ENCODE peak calls at places on chromosomes 16 and 17, in seven cellular contexts. T is right lobe of liver; M is pancreas; S is CD4-positive, CD25-positive, alpha-beta regulatory T cell; E is MM.1S; F is Karpas-422; Q is heart right ventricle. Z is an unnamed sample. For H3K4me1 and H3K27me3, the result is how much of the 10 kb centered on the place peaks cover.

GRCh38 chr17:57589151-57590034 is 155.7 kb downstream of the CCDC182 start:
- DNase-seq in T (no peak), M (no peak), S (no peak), E (no peak), F (no peak), Q (no peak), Z (no peak)

GRCh38 chr17:13933597-13934276 is 135.6 kb upstream of the COX10 start:
- DNase-seq in T (no peak), M (no peak), S (no peak), E (no peak), F (no peak), Q (no peak), Z (no peak)

GRCh38 chr17:75549246-75550138 is 24.0 kb downstream of the LLGL2 start:
- DNase-seq in T (peak), M (peak), S (no peak), E (no peak), F (no peak), Q (no peak), Z (no peak)

GRCh38 chr17:2058521-2059124 is 3.7 kb downstream of the HIC1 start:
- DNase-seq in T (peak), M (peak), S (peak), E (peak), F (peak), Q (peak), Z (no peak)

GRCh38 chr16:69494993-69495392 is 70.6 kb downstream of the CYB5B start:
- DNase-seq in T (no peak), M (no peak), S (peak), E (no peak), F (peak), Q (no peak), Z (no peak)

GRCh38 chr16:31386157-31386984 is 6.8 kb upstream of the ITGAD start:
- DNase-seq in T (no peak), M (no peak), S (peak), E (peak), F (peak), Q (no peak), Z (no peak)

GRCh38 chr16:84618428-84619102 is 687 bp upstream of the COTL1 start:
- DNase-seq in T (no peak), M (no peak), S (no peak), E (no peak), F (peak), Q (no peak), Z (no peak)

GRCh38 chr16:17083628-17084027 is 387.1 kb downstream of the XYLT1 start:
- DNase-seq in T (no peak), M (no peak), S (no peak), E (no peak), F (no peak), Q (no peak), Z (no peak)

GRCh38 chr17:48451489-48451888 is 21.5 kb upstream of the SKAP1 start:
- DNase-seq in T (no peak), M (no peak), S (no peak), E (peak), F (no peak), Q (no peak), Z (no peak)

GRCh38 chr17:75738218-75738802 is 17.1 kb downstream of the ITGB4 start:
- DNase-seq in T (no peak), M (no peak), S (no peak), E (no peak), F (peak), Q (no peak), Z (no peak)

GRCh38 chr17:68317458-68317857 is 26.2 kb downstream of the ARSG start:
- DNase-seq in T (no peak), M (no peak), S (no peak), E (no peak), F (no peak), Q (no peak), Z (no peak)

GRCh38 chr17:59714255-59714654 is 6.8 kb downstream of the VMP1 start:
- DNase-seq in T (no peak), M (no peak), S (no peak), E (no peak), F (no peak), Q (no peak), Z (no peak)

GRCh38 chr16:75420987-75421819 is 12.1 kb downstream of the CFDP1 start:
- DNase-seq in T (peak), M (peak), S (no peak), E (no peak), F (peak), Q (peak), Z (no peak)

GRCh38 chr17:76039121-76039520 is 12.0 kb upstream of the EVPL start:
- DNase-seq in T (no peak), M (no peak), S (no peak), E (no peak), F (no peak), Q (no peak), Z (no peak)

GRCh38 chr17:36778458-36778857 is 158.8 kb upstream of the LHX1 start:
- DNase-seq in T (no peak), M (no peak), S (no peak), E (no peak), F (no peak), Q (no peak), Z (no peak)

GRCh38 chr16:65743558-65743957 is 621.7 kb upstream of the CDH11 start:
- DNase-seq in T (no peak), M (no peak), S (no peak), E (no peak), F (peak), Q (no peak), Z (no peak)

GRCh38 chr16:29791845-29792797 is 1.6 kb downstream of the KIF22 start:
- DNase-seq in T (no peak), M (no peak), S (no peak), E (no peak), F (no peak), Q (no peak), Z (no peak)

GRCh38 chr17:81394377-81394747 is 895 bp upstream of the BAHCC1 start:
- DNase-seq in T (no peak), M (no peak), S (no peak), E (no peak), F (no peak), Q (no peak), Z (no peak)
- H3K4me1 ChIP-seq in T (under half), M (under half), S (half or more), E (under half), F (under half), Q (under half), Z (under half)

GRCh38 chr17:4529533-4530152 is 25.5 kb downstream of the MYBBP1A start:
- DNase-seq in T (no peak), M (no peak), S (no peak), E (no peak), F (no peak), Q (no peak), Z (no peak)
- H3K27me3 ChIP-seq in T (under half), M (under half), S (under half), E (under half), F (under half), Q (under half), Z (under half)

GRCh38 chr17:47280072-47280811 is 26.6 kb downstream of the ITGB3 start:
- DNase-seq in T (no peak), M (no peak), S (no peak), E (no peak), F (no peak), Q (no peak), Z (no peak)
- H3K4me1 ChIP-seq in T (under half), M (under half), S (under half), E (under half), F (half or more), Q (half or more), Z (half or more)

GRCh38 chr17:66992911-66993310 is 28.4 kb downstream of the CACNG4 start:
- DNase-seq in T (no peak), M (no peak), S (no peak), E (no peak), F (no peak), Q (no peak), Z (no peak)

GRCh38 chr17:66990047-66990446 is 25.5 kb downstream of the CACNG4 start:
- DNase-seq in T (no peak), M (no peak), S (no peak), E (no peak), F (no peak), Q (no peak), Z (no peak)

GRCh38 chr17:66995944-66996343 is 31.4 kb downstream of the CACNG4 start:
- DNase-seq in T (no peak), M (no peak), S (no peak), E (no peak), F (no peak), Q (no peak), Z (no peak)

GRCh38 chr17:66996926-66997325 is 32.4 kb downstream of the CACNG4 start:
- DNase-seq in T (no peak), M (no peak), S (no peak), E (no peak), F (no peak), Q (no peak), Z (no peak)

DNA sequence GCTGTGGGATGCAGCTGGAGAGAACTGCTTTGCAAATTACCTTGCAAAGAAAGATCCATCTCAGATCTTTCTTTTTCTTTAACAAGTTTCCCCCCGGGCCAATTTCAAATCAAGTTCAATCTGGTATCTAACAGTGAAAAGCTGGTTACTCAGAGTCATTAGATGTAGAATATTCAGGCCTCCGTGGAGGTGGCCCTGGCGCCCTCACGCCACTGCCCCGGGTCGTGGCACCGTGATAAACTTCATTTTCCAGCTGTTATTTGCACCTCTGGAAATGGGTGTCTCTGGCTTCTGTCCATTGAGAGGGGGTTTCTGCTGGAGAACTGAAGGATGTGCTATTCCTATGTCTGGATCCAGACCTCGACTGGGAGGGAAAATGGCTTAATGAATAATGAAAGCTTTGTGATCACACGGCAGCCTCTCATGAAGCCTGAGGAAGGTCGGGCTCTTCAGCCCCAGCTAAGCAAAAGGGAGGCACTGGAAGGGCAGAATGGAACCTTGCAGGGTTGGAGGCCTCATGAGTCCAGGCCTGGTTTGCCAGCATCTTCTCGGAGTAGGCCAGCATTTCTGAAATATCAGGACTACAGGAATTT is 30.5 kb downstream of the CACNG4 start:
- DNase-seq in T (no peak), M (no peak), S (no peak), E (no peak), F (no peak), Q (no peak), Z (no peak)
- H3K27me3 ChIP-seq in T (under half), M (under half), S (under half), E (under half), F (under half), Q (under half), Z (under half)

DNA sequence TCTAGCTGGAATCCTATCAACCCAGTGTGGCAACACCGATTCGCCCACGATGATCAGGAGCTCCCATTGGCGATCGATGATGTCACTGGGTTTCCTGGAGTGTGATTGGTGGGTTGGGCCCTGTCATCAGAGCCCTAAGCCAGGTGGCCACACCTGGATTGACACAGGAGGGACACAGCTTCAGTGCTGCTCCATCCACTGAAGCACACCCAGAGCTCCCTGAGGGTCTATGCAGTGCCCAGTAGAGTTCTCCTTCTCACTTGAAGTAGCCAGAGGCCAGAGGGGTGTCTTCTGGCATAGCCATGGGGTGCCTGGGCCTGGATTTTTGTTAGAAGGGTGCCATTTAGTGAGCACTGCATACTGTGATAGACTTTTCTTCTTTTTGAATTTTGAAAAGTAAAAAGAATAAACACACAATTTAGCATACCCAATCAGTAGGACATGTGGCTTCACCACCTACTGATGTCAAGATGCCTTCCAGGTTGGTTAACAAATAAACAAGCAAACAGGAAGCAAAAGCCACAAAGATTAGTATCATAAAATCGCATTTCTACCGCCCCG is 77.6 kb downstream of the CMIP start:
- DNase-seq in T (peak), M (no peak), S (peak), E (no peak), F (peak), Q (no peak), Z (no peak)
- H3K4me1 ChIP-seq in T (under half), M (under half), S (under half), E (under half), F (under half), Q (half or more), Z (under half)

DNA sequence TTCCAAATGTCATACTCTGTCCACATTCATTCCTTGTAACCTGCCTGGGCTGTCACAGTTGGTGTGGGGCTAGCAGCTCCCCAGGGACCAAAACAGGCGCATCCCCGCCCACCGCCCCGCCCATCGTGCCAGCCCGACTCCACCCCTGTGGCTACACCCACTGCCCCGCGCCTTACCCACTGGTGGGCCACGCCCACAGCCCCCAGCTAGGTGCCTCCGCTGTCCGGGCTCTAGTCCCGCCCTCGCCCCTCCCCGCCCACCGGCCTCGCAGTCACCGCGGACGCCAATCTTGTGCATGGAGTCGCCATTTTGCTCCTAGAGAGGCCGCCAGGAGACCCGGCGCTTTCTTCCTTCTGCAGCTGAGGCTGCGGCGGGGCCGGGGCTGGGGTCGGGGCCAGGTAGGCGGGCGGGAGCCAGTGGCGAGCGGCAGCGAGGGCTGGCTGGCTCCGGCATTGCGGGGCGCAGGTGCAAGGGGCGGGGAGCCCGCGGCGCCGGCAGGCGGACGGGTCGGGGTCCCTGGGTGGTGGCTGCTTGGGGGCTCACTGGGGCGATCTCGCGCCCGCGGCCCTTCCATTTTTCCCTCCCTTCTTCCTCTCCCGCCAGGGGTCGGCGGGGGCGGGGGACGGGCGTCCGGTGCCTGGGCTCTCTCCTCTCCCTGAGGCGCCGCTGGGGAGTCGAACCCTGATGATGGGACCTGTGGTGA is at the start of gene PRPSAP2:
- DNase-seq in T (peak), M (peak), S (peak), E (peak), F (peak), Q (peak), Z (peak)
- H3K27me3 ChIP-seq in T (under half), M (under half), S (under half), E (under half), F (under half), Q (under half), Z (under half)